ENCODE peak calls at places on chromosomes 7 and 10, in seven cellular contexts. Y is B cell; X is GM13976; H is GM04503; Q is activated naive CD8-positive, alpha-beta T cell treated with anti-CD3 and anti-CD28 coated beads for 36 hours; B is amniotic epithelial cell; J is SW480. R is an unnamed sample.

GRCh38 chr10:15704581-15704968 is 15.1 kb downstream of the ITGA8 start:
- DNase-seq in Y (no peak), X (no peak), H (no peak), Q (no peak), B (no peak), J (no peak), R (no peak)

GRCh38 chr7:122200888-122201287 is 56.8 kb upstream of the AASS start:
- DNase-seq in Y (no peak), X (no peak), H (no peak), Q (no peak), B (no peak), J (no peak), R (no peak)

GRCh38 chr10:110437351-110437605 is 60.4 kb upstream of the DUSP5 start:
- DNase-seq in Y (no peak), X (no peak), H (no peak), Q (no peak), B (no peak), J (no peak), R (no peak)

GRCh38 chr10:120735773-120736371 is 115.3 kb upstream of the WDR11 start:
- DNase-seq in Y (no peak), X (peak; percentile 43), H (no peak), Q (no peak), B (peak; percentile 31), J (peak; percentile 55), R (peak; percentile 30)

GRCh38 chr7:36711256-36711655 is 13.0 kb downstream of the AOAH start:
- DNase-seq in Y (no peak), X (no peak), H (no peak), Q (no peak), B (no peak), J (no peak), R (no peak)

GRCh38 chr10:77157248-77158019 is 480.2 kb downstream of the KCNMA1 start:
- DNase-seq in Y (no peak), X (no peak), H (no peak), Q (no peak), B (peak; percentile 92), J (no peak), R (no peak)

GRCh38 chr7:82859106-82859850 is 303.4 kb downstream of the PCLO start:
- DNase-seq in Y (no peak), X (no peak), H (peak; percentile 1), Q (no peak), B (peak; percentile 16), J (no peak), R (peak; percentile 1)

GRCh38 chr10:100879741-100880360 is 32.9 kb upstream of the SLF2 start:
- DNase-seq in Y (no peak), X (peak; percentile 25), H (no peak), Q (no peak), B (no peak), J (no peak), R (no peak)

GRCh38 chr7:41256186-41256945 is 446.5 kb downstream of the INHBA start:
- DNase-seq in Y (no peak), X (no peak), H (no peak), Q (no peak), B (peak; percentile 24), J (no peak), R (peak; percentile 30)

GRCh38 chr7:75993689-75994387 is 557 bp downstream of the TMEM120A start:
- DNase-seq in Y (no peak), X (peak; percentile 77), H (no peak), Q (peak; percentile 38), B (peak; percentile 41), J (peak; percentile 69), R (peak; percentile 62)

GRCh38 chr7:117667456-117667855 is 187.6 kb downstream of the CFTR start:
- DNase-seq in Y (no peak), X (no peak), H (no peak), Q (no peak), B (peak; percentile 76), J (no peak), R (no peak)

GRCh38 chr10:5960070-5960972 is 17.0 kb downstream of the IL15RA start:
- DNase-seq in Y (no peak), X (peak; percentile 23), H (no peak), Q (no peak), B (peak; percentile 29), J (no peak), R (no peak)

GRCh38 chr7:103843689-103844480 is 145.6 kb downstream of the RELN start:
- DNase-seq in Y (no peak), X (no peak), H (no peak), Q (no peak), B (no peak), J (no peak), R (no peak)

GRCh38 chr10:48406204-48406603 is 99.7 kb downstream of the MAPK8 start:
- DNase-seq in Y (no peak), X (no peak), H (no peak), Q (no peak), B (peak; percentile 89), J (no peak), R (peak; percentile 55)

GRCh38 chr7:146654048-146654447 is 537.4 kb downstream of the CNTNAP2 start:
- DNase-seq in Y (no peak), X (no peak), H (no peak), Q (no peak), B (peak; percentile 13), J (peak; percentile 55), R (no peak)

GRCh38 chr7:30800785-30801252 is 29.6 kb downstream of the MINDY4 start:
- DNase-seq in Y (no peak), X (peak; percentile 76), H (no peak), Q (no peak), B (peak; percentile 71), J (peak; percentile 73), R (peak; percentile 75)

GRCh38 chr10:112202561-112203241 is 19.1 kb upstream of the GPAM start:
- DNase-seq in Y (no peak), X (peak; percentile 42), H (no peak), Q (no peak), B (peak; percentile 37), J (no peak), R (peak; percentile 70)

GRCh38 chr10:96991313-96991841 is 159.3 kb downstream of the LCOR start:
- DNase-seq in Y (no peak), X (no peak), H (peak; percentile 51), Q (no peak), B (peak; percentile 88), J (no peak), R (peak; percentile 84)

GRCh38 chr10:71727429-71728217 is 8.0 kb upstream of the C10orf105 start:
- DNase-seq in Y (peak; percentile 72), X (peak; percentile 78), H (no peak), Q (peak; percentile 76), B (no peak), J (no peak), R (no peak)

GRCh38 chr7:43300121-43300520 is 187.7 kb downstream of the HECW1 start:
- DNase-seq in Y (no peak), X (no peak), H (no peak), Q (no peak), B (no peak), J (no peak), R (no peak)

GRCh38 chr7:68213838-68214237 is 1217.2 kb downstream of the TYW1 start:
- DNase-seq in Y (no peak), X (no peak), H (no peak), Q (no peak), B (no peak), J (no peak), R (no peak)

GRCh38 chr10:103696411-103697145 is 158.8 kb downstream of the SH3PXD2A start:
- DNase-seq in Y (no peak), X (peak; percentile 84), H (peak; percentile 68), Q (peak; percentile 76), B (peak; percentile 91), J (peak; percentile 73), R (peak; percentile 95)

GRCh38 chr10:13366891-13367290 is 18.8 kb upstream of the SEPHS1 start:
- DNase-seq in Y (no peak), X (no peak), H (no peak), Q (no peak), B (no peak), J (no peak), R (no peak)

GRCh38 chr10:62858364-62858763 is 42.2 kb upstream of the EGR2 start:
- DNase-seq in Y (no peak), X (no peak), H (peak; percentile 14), Q (no peak), B (peak; percentile 31), J (peak; percentile 47), R (no peak)

GRCh38 chr7:83148776-83149175 is 13.9 kb downstream of the PCLO start:
- DNase-seq in Y (no peak), X (no peak), H (no peak), Q (no peak), B (peak; percentile 4), J (no peak), R (no peak)

GRCh38 chr7:142391191-142391992 is 133.5 kb upstream of the PRSS58 start:
- DNase-seq in Y (no peak), X (peak; percentile 25), H (no peak), Q (peak; percentile 43), B (peak; percentile 17), J (no peak), R (no peak)

GRCh38 chr7:96998765-96999164 is 6.6 kb upstream of the DLX6 start:
- DNase-seq in Y (no peak), X (no peak), H (no peak), Q (no peak), B (no peak), J (no peak), R (no peak)

GRCh38 chr7:137453356-137453755 is 109.8 kb upstream of the PTN start:
- DNase-seq in Y (no peak), X (no peak), H (no peak), Q (no peak), B (no peak), J (no peak), R (no peak)

GRCh38 chr7:102412548-102412947 is 16.4 kb downstream of the PRKRIP1 start:
- DNase-seq in Y (no peak), X (no peak), H (no peak), Q (peak; percentile 18), B (no peak), J (no peak), R (peak; percentile 12)

GRCh38 chr7:20330176-20330796 is 414 bp upstream of the ITGB8 start:
- DNase-seq in Y (peak; percentile 53), X (peak; percentile 86), H (peak; percentile 71), Q (peak; percentile 85), B (peak; percentile 93), J (peak; percentile 99), R (peak; percentile 73)